ENCODE peak calls at places on chromosomes 11 and 22, in ten cellular contexts. U is skeletal muscle cell; P is naive B cell; W is stimulated activated effector memory CD8-positive, alpha-beta T cell treated with anti-CD3 and anti-CD28 coated beads, Interleukin-12 subunit alpha, Interleukin-12 subunit beta, amount 100 ng/mL, for 72 hours; X is HTR-8/SVneo; G is T1000; R is heart left ventricle; M is HFFc6; H is lung; Y is activated T-helper 1 cell treated with anti-CD3 and anti-CD28 coated beads, Interleukin-12 subunit alpha, Interleukin-12 subunit beta, Interleukin-2, Interleukin-4 antibody, amounts not matched to agents 30 ng/mL and 10 ng/mL and 1 ng/mL, durations not matched to agents 14 hours and 24 hours and 36 hours. A is an unnamed sample.

GRCh38 chr11:80309301-80309700 is 868.5 kb upstream of the TENM4 start:
- DNase-seq in U (no peak), P (no peak), W (no peak), X (no peak), G (no peak), R (no peak), M (no peak), H (no peak), Y (no peak), A (no peak)

GRCh38 chr11:108432783-108433182 is 34.5 kb downstream of the C11orf65 start:
- DNase-seq in U (peak), P (no peak), W (no peak), X (peak), G (no peak), R (no peak), M (peak), H (no peak), Y (no peak), A (peak)

GRCh38 chr11:80155412-80156017 is 714.7 kb upstream of the TENM4 start:
- DNase-seq in U (no peak), P (no peak), W (no peak), X (no peak), G (no peak), R (no peak), M (peak), H (no peak), Y (no peak), A (peak)

GRCh38 chr11:61477734-61478148 is 30.8 kb upstream of the LRRC10B start:
- DNase-seq in U (no peak), P (peak), W (peak), X (peak), G (no peak), R (no peak), M (no peak), H (peak), Y (peak), A (peak)

GRCh38 chr11:20055312-20055711 is 105.0 kb downstream of the DBX1 start:
- DNase-seq in U (no peak), P (no peak), W (no peak), X (no peak), G (no peak), R (no peak), M (no peak), H (no peak), Y (no peak), A (no peak)

GRCh38 chr22:47918276-47918928 is 1156.0 kb downstream of the TBC1D22A start:
- DNase-seq in U (no peak), P (peak), W (peak), X (no peak), G (no peak), R (no peak), M (no peak), H (no peak), Y (no peak), A (no peak)

GRCh38 chr11:92784313-92784712 is 185.1 kb upstream of the MTNR1B start:
- DNase-seq in U (no peak), P (no peak), W (no peak), X (no peak), G (no peak), R (no peak), M (no peak), H (no peak), Y (no peak), A (no peak)

GRCh38 chr11:61532136-61533038 is 23.8 kb downstream of the LRRC10B start:
- DNase-seq in U (no peak), P (peak), W (peak), X (peak), G (no peak), R (no peak), M (no peak), H (peak), Y (no peak), A (peak)

GRCh38 chr11:71140206-71140919 is 112.0 kb downstream of the SHANK2 start:
- DNase-seq in U (no peak), P (no peak), W (no peak), X (no peak), G (no peak), R (no peak), M (no peak), H (peak), Y (no peak), A (no peak)

GRCh38 chr22:38657248-38657909 is 941 bp downstream of the CBY1 start:
- DNase-seq in U (no peak), P (peak), W (peak), X (peak), G (no peak), R (no peak), M (no peak), H (no peak), Y (peak), A (peak)

GRCh38 chr11:76217653-76218160 is 11.4 kb upstream of the WNT11 start:
- DNase-seq in U (no peak), P (no peak), W (no peak), X (no peak), G (no peak), R (peak), M (no peak), H (no peak), Y (no peak), A (no peak)